ENCODE peak calls at places on chromosomes 11 and 22, in five cellular contexts. One of them, this sample, is unnamed.

GRCh38 chr11:16815047-16815767 is 76.8 kb downstream of the C11orf58 start:
- DNase-seq in uterus: no peak
- DNase-seq in GM13976: no peak
- DNase-seq in foreskin fibroblast: peak
- DNase-seq in SK-N-SH: no peak
- DNase-seq in this sample: no peak

GRCh38 chr11:119776031-119776636 is 47.1 kb upstream of the NECTIN1 start:
- DNase-seq in uterus: no peak
- DNase-seq in SK-N-SH: no peak
- DNase-seq in foreskin fibroblast: no peak
- DNase-seq in GM13976: no peak
- DNase-seq in this sample: no peak

GRCh38 chr11:111194789-111195188 is 50.7 kb upstream of the POU2AF2 start:
- DNase-seq in GM13976: no peak
- DNase-seq in SK-N-SH: no peak
- DNase-seq in uterus: no peak
- DNase-seq in foreskin fibroblast: no peak
- DNase-seq in this sample: no peak

GRCh38 chr22:42385691-42386090 is 46.5 kb downstream of the NFAM1 start:
- DNase-seq in foreskin fibroblast: no peak
- DNase-seq in uterus: no peak
- DNase-seq in GM13976: no peak
- DNase-seq in SK-N-SH: no peak
- DNase-seq in this sample: no peak

GRCh38 chr22:20963201-20964052 is 3.6 kb upstream of the AIFM3 start:
- DNase-seq in SK-N-SH: peak
- DNase-seq in uterus: no peak
- DNase-seq in GM13976: no peak
- DNase-seq in foreskin fibroblast: no peak
- DNase-seq in this sample: no peak

GRCh38 chr22:46830001-46830715 is 67.7 kb downstream of the TBC1D22A start:
- DNase-seq in SK-N-SH: peak
- DNase-seq in uterus: no peak
- DNase-seq in GM13976: no peak
- DNase-seq in foreskin fibroblast: peak
- DNase-seq in this sample: no peak

GRCh38 chr22:20823264-20823663 is 35.3 kb downstream of the PI4KA start:
- DNase-seq in foreskin fibroblast: no peak
- DNase-seq in SK-N-SH: no peak
- DNase-seq in GM13976: no peak
- DNase-seq in uterus: no peak
- DNase-seq in this sample: no peak

GRCh38 chr11:120001161-120002135 is 136.5 kb downstream of the TRIM29 start:
- DNase-seq in foreskin fibroblast: no peak
- DNase-seq in SK-N-SH: peak
- DNase-seq in uterus: no peak
- DNase-seq in GM13976: no peak
- DNase-seq in this sample: no peak

GRCh38 chr11:26734706-26735105 is 12.8 kb upstream of the SLC5A12 start:
- DNase-seq in SK-N-SH: no peak
- DNase-seq in GM13976: no peak
- DNase-seq in uterus: no peak
- DNase-seq in foreskin fibroblast: no peak
- DNase-seq in this sample: no peak

GRCh38 chr11:8101421-8101820 is 20.4 kb downstream of the TUB start:
- DNase-seq in GM13976: no peak
- DNase-seq in SK-N-SH: no peak
- DNase-seq in uterus: no peak
- DNase-seq in foreskin fibroblast: no peak
- DNase-seq in this sample: peak

GRCh38 chr11:71294846-71295600 is 42.6 kb upstream of the SHANK2 start:
- DNase-seq in foreskin fibroblast: no peak
- DNase-seq in GM13976: no peak
- DNase-seq in uterus: no peak
- DNase-seq in SK-N-SH: no peak
- DNase-seq in this sample: peak

GRCh38 chr11:2302844-2303626 is 1.2 kb downstream of the TSPAN32 start:
- DNase-seq in uterus: no peak
- DNase-seq in SK-N-SH: peak
- DNase-seq in GM13976: no peak
- DNase-seq in foreskin fibroblast: no peak
- DNase-seq in this sample: no peak

GRCh38 chr11:73991471-73992006 is 8.9 kb upstream of the UCP2 start:
- DNase-seq in uterus: no peak
- DNase-seq in foreskin fibroblast: no peak
- DNase-seq in GM13976: no peak
- DNase-seq in SK-N-SH: no peak
- DNase-seq in this sample: no peak

GRCh38 chr22:50699001-50699753 is 26.6 kb downstream of the SHANK3 start:
- DNase-seq in SK-N-SH: no peak
- DNase-seq in GM13976: no peak
- DNase-seq in foreskin fibroblast: no peak
- DNase-seq in uterus: no peak
- DNase-seq in this sample: no peak

GRCh38 chr22:43867839-43868652 is 5.7 kb upstream of the SULT4A1 start:
- DNase-seq in uterus: no peak
- DNase-seq in GM13976: no peak
- DNase-seq in SK-N-SH: no peak
- DNase-seq in foreskin fibroblast: peak
- DNase-seq in this sample: no peak

GRCh38 chr11:134450186-134450585 is 38.1 kb upstream of the B3GAT1 start:
- DNase-seq in foreskin fibroblast: no peak
- DNase-seq in SK-N-SH: no peak
- DNase-seq in uterus: no peak
- DNase-seq in GM13976: no peak
- DNase-seq in this sample: no peak

GRCh38 chr11:14357843-14358728 is 897 bp downstream of the RRAS2 start:
- DNase-seq in GM13976: peak
- DNase-seq in uterus: peak
- DNase-seq in SK-N-SH: peak
- DNase-seq in foreskin fibroblast: peak
- DNase-seq in this sample: no peak

GRCh38 chr11:14360976-14361375 is 2.0 kb upstream of the RRAS2 start:
- DNase-seq in GM13976: no peak
- DNase-seq in foreskin fibroblast: no peak
- DNase-seq in uterus: no peak
- DNase-seq in SK-N-SH: no peak
- DNase-seq in this sample: no peak

GRCh38 chr11:14361951-14362350 is 3.0 kb upstream of the RRAS2 start:
- DNase-seq in GM13976: no peak
- DNase-seq in SK-N-SH: no peak
- DNase-seq in uterus: no peak
- DNase-seq in foreskin fibroblast: no peak
- DNase-seq in this sample: no peak

GRCh38 chr11:14358729-14359439 is at the start of gene RRAS2:
- DNase-seq in foreskin fibroblast: peak
- DNase-seq in GM13976: peak
- DNase-seq in SK-N-SH: peak
- DNase-seq in uterus: peak
- DNase-seq in this sample: peak

DNA sequence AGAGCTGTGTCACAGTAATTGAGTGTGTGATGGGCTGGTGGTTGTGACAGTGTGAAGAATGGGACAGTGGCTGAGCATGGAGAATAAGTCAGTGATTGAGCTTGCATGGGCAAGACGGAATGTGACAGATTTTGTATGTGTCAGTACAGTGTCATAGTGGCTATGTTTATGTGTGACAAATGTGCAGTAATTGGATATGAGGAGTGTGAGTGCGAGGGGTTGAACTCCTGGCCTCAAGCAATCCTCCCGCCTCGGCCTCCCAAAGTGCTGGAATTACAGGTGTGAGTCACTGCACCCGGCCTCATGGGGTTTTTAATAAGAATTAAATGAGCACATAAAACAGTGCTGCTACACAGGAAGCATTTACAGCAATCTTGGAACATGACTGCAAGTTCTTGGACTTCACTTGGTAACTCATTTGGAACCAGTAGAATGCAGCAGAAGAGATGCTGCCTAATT is 619 bp upstream of the RRAS2 start:
- DNase-seq in uterus: no peak
- DNase-seq in SK-N-SH: no peak
- DNase-seq in GM13976: no peak
- DNase-seq in foreskin fibroblast: peak
- DNase-seq in this sample: no peak
- TF ChIP-seq CTCF in uterus: no peak
- TF ChIP-seq CTCF in SK-N-SH: no peak
- TF ChIP-seq CTCF in GM13976: no peak
- TF ChIP-seq CTCF in foreskin fibroblast: no peak
- TF ChIP-seq CTCF in this sample: no peak

GRCh38 chr22:35842519-35842913 is 124.8 kb downstream of the APOL5 start:
- DNase-seq in uterus: no peak
- DNase-seq in SK-N-SH: no peak
- DNase-seq in GM13976: no peak
- DNase-seq in foreskin fibroblast: no peak
- DNase-seq in this sample: no peak

GRCh38 chr22:35844886-35845285 is 127.2 kb downstream of the APOL5 start:
- DNase-seq in uterus: no peak
- DNase-seq in SK-N-SH: no peak
- DNase-seq in foreskin fibroblast: no peak
- DNase-seq in GM13976: no peak
- DNase-seq in this sample: no peak

GRCh38 chr22:35841907-35842518 is 124.3 kb downstream of the APOL5 start:
- DNase-seq in uterus: no peak
- DNase-seq in GM13976: no peak
- DNase-seq in foreskin fibroblast: no peak
- DNase-seq in SK-N-SH: no peak
- DNase-seq in this sample: no peak

GRCh38 chr22:35839811-35840739 is 122.4 kb downstream of the APOL5 start:
- DNase-seq in SK-N-SH: peak
- DNase-seq in GM13976: no peak
- DNase-seq in uterus: peak
- DNase-seq in foreskin fibroblast: peak
- DNase-seq in this sample: peak

GRCh38 chr22:35842954-35843353 is 125.3 kb downstream of the APOL5 start:
- DNase-seq in uterus: no peak
- DNase-seq in SK-N-SH: peak
- DNase-seq in GM13976: no peak
- DNase-seq in foreskin fibroblast: peak
- DNase-seq in this sample: no peak
- TF ChIP-seq CTCF in uterus: peak
- TF ChIP-seq CTCF in SK-N-SH: peak
- TF ChIP-seq CTCF in GM13976: no peak
- TF ChIP-seq CTCF in foreskin fibroblast: peak
- TF ChIP-seq CTCF in this sample: peak

GRCh38 chr11:45395421-45395820 is 109.3 kb upstream of the SYT13 start:
- DNase-seq in uterus: no peak
- DNase-seq in SK-N-SH: no peak
- DNase-seq in foreskin fibroblast: no peak
- DNase-seq in GM13976: no peak
- DNase-seq in this sample: no peak

GRCh38 chr11:45405916-45406670 is 120.0 kb upstream of the SYT13 start:
- DNase-seq in uterus: no peak
- DNase-seq in SK-N-SH: no peak
- DNase-seq in foreskin fibroblast: no peak
- DNase-seq in GM13976: no peak
- DNase-seq in this sample: no peak

GRCh38 chr11:45402049-45402630 is 116.0 kb upstream of the SYT13 start:
- DNase-seq in SK-N-SH: no peak
- DNase-seq in GM13976: no peak
- DNase-seq in foreskin fibroblast: no peak
- DNase-seq in uterus: no peak
- DNase-seq in this sample: no peak

GRCh38 chr11:45399166-45399565 is 113.0 kb upstream of the SYT13 start:
- DNase-seq in GM13976: no peak
- DNase-seq in foreskin fibroblast: no peak
- DNase-seq in SK-N-SH: no peak
- DNase-seq in uterus: no peak
- DNase-seq in this sample: no peak

DNA sequence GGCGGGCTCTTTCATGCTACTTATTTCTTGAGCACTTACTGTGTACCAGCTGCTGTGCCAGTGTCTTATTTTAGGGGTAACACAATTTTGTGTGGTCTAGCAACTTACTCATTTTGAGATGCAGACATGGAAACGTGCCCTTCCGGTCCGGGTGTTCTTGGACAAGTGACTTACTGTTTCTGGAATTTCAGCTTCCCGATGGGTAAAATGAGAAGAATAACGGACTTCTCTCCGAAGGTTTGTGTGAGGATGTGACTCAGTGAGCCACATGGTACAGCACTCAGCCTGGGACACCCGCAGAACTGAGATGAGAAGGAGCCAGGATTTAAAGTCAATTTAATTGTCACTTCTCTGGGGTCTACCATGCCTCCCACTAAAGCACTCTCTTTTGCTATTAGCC is 114.5 kb upstream of the SYT13 start:
- DNase-seq in uterus: no peak
- DNase-seq in GM13976: no peak
- DNase-seq in foreskin fibroblast: peak
- DNase-seq in SK-N-SH: no peak
- DNase-seq in this sample: no peak
- TF ChIP-seq CTCF in uterus: no peak
- TF ChIP-seq CTCF in GM13976: no peak
- TF ChIP-seq CTCF in foreskin fibroblast: no peak
- TF ChIP-seq CTCF in SK-N-SH: no peak
- TF ChIP-seq CTCF in this sample: no peak

DNA sequence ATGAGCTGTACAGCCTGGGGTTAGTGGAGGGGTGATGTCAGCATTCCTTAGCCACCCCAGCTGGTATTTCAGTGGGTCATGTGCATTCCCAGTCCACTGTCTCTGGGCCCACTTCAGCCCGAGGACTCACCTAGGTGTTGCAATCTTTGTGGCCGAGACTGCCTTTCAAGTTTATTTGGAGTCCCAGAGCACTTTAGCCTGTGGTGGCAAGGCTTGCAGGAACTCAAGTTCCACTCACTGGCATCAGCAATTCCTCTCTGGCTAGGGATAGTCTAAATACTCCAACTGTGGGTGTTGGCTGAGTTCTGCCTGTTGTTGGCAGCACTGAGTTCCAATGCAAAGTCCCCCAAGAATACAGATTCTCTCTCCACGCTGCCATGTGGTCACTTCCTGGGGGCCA is 191.6 kb upstream of the PGR start:
- DNase-seq in GM13976: no peak
- DNase-seq in uterus: no peak
- DNase-seq in SK-N-SH: no peak
- DNase-seq in foreskin fibroblast: no peak
- DNase-seq in this sample: no peak
- TF ChIP-seq CTCF in GM13976: no peak
- TF ChIP-seq CTCF in uterus: no peak
- TF ChIP-seq CTCF in SK-N-SH: no peak
- TF ChIP-seq CTCF in foreskin fibroblast: no peak
- TF ChIP-seq CTCF in this sample: no peak